ENCODE peak calls at places on chromosome 13, in eight cellular contexts. R is naive thymus-derived CD4-positive, alpha-beta T cell; X is PC-3; D is HCT116; U is cardiac muscle cell; G is IMR-90; T is tibial nerve; S is GM23248. Z is an unnamed sample. For H3K36me3, the result is how much of the 10 kb centered on the place peaks cover.

GRCh38 chr13:44068737-44069136 is 189.0 kb downstream of the LACC1 start:
- DNase-seq in R (no peak), X (peak), D (peak), U (peak), G (peak), T (no peak), S (peak), Z (no peak)

GRCh38 chr13:34458756-34459462 is 483.2 kb upstream of the NBEA start:
- DNase-seq in R (no peak), X (no peak), D (no peak), U (peak), G (no peak), T (peak), S (no peak), Z (no peak)

GRCh38 chr13:57630661-57631606 is 610 bp upstream of the PCDH17 start:
- DNase-seq in R (no peak), X (peak), D (no peak), U (peak), G (no peak), T (no peak), S (peak), Z (no peak)

GRCh38 chr13:33494596-33495214 is 209.2 kb upstream of the STARD13 start:
- DNase-seq in R (no peak), X (peak), D (peak), U (peak), G (peak), T (no peak), S (peak), Z (no peak)

GRCh38 chr13:27276188-27276587 is 5.6 kb downstream of the RASL11A start:
- DNase-seq in R (no peak), X (no peak), D (no peak), U (peak), G (peak), T (no peak), S (peak), Z (no peak)

GRCh38 chr13:26497991-26498423 is 59.5 kb upstream of the WASF3 start:
- DNase-seq in R (no peak), X (peak), D (no peak), U (peak), G (peak), T (no peak), S (peak), Z (no peak)

GRCh38 chr13:50529154-50529882 is 314.2 kb downstream of the DLEU7 start:
- DNase-seq in R (no peak), X (peak), D (peak), U (peak), G (peak), T (peak), S (peak), Z (no peak)

GRCh38 chr13:40933508-40933907 is 85.6 kb downstream of the ELF1 start:
- DNase-seq in R (no peak), X (no peak), D (no peak), U (no peak), G (no peak), T (no peak), S (no peak), Z (no peak)

GRCh38 chr13:36148436-36148835 is 17.3 kb upstream of the DCLK1 start:
- DNase-seq in R (no peak), X (peak), D (no peak), U (no peak), G (no peak), T (no peak), S (peak), Z (no peak)

GRCh38 chr13:61202042-61202441 is 213.6 kb downstream of the PCDH20 start:
- DNase-seq in R (no peak), X (no peak), D (no peak), U (no peak), G (no peak), T (no peak), S (no peak), Z (peak)

GRCh38 chr13:40445557-40445990 is 220.9 kb downstream of the FOXO1 start:
- DNase-seq in R (no peak), X (peak), D (no peak), U (peak), G (no peak), T (peak), S (no peak), Z (no peak)

GRCh38 chr13:80011448-80012212 is 329.3 kb downstream of the SPRY2 start:
- DNase-seq in R (no peak), X (no peak), D (no peak), U (peak), G (no peak), T (no peak), S (no peak), Z (no peak)

GRCh38 chr13:91355826-91356710 is 8.6 kb downstream of the MIR17HG start:
- DNase-seq in R (no peak), X (no peak), D (no peak), U (no peak), G (no peak), T (no peak), S (no peak), Z (no peak)

GRCh38 chr13:91351980-91352379 is 4.5 kb downstream of the MIR17HG start:
- DNase-seq in R (no peak), X (no peak), D (no peak), U (no peak), G (no peak), T (no peak), S (no peak), Z (no peak)

GRCh38 chr13:91351123-91351522 is 3.6 kb downstream of the MIR17HG start:
- DNase-seq in R (no peak), X (no peak), D (no peak), U (no peak), G (no peak), T (no peak), S (no peak), Z (no peak)

GRCh38 chr13:91355099-91355825 is 7.8 kb downstream of the MIR17HG start:
- DNase-seq in R (no peak), X (no peak), D (no peak), U (no peak), G (no peak), T (no peak), S (no peak), Z (no peak)

GRCh38 chr13:91353494-91353893 is 6.0 kb downstream of the MIR17HG start:
- DNase-seq in R (no peak), X (no peak), D (no peak), U (no peak), G (no peak), T (no peak), S (no peak), Z (no peak)
- H3K36me3 ChIP-seq in R (under half), X (half or more), D (half or more), U (under half), G (under half), T (under half), S (half or more), Z (under half)

GRCh38 chr13:98846991-98847390 is 94.5 kb upstream of the SLC15A1 start:
- DNase-seq in R (no peak), X (no peak), D (no peak), U (no peak), G (no peak), T (no peak), S (no peak), Z (no peak)
- H3K36me3 ChIP-seq in R (under half), X (under half), D (under half), U (under half), G (under half), T (half or more), S (under half), Z (under half)

GRCh38 chr13:48078251-48078656 is 16.6 kb downstream of the MED4 start:
- DNase-seq in R (peak), X (peak), D (peak), U (no peak), G (no peak), T (no peak), S (peak), Z (no peak)
- H3K36me3 ChIP-seq in R (under half), X (half or more), D (half or more), U (half or more), G (under half), T (half or more), S (half or more), Z (under half)

DNA sequence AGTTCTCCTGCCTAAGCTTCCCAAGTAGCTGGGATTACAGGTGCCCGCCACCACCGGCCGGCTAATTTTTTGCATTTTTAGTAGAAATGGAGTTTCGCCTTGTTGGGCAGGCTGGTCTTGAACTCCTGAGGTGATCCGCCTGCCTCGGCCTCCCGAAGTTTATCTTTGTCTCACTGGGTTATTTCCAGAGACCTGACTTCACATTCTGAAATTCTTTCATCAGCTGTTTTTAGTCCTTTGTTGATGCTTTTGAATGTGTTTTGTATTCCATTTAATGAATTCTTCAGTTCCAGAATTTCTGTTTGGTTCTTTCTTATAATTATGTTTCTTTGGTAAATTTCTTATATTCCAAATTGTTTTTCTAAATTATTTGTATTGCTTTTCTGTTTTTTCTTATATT is 55.4 kb upstream of the MLNR start:
- DNase-seq in R (no peak), X (no peak), D (no peak), U (no peak), G (no peak), T (no peak), S (no peak), Z (no peak)
- H3K36me3 ChIP-seq in R (under half), X (under half), D (under half), U (under half), G (under half), T (half or more), S (under half), Z (under half)

GRCh38 chr13:42757678-42758420 is 23.5 kb upstream of the FAM216B start:
- DNase-seq in R (no peak), X (no peak), D (no peak), U (no peak), G (no peak), T (no peak), S (no peak), Z (no peak)
- H3K36me3 ChIP-seq in R (under half), X (under half), D (under half), U (under half), G (under half), T (under half), S (under half), Z (under half)

GRCh38 chr13:110492299-110493160 is 69.0 kb downstream of the RAB20 start:
- DNase-seq in R (no peak), X (no peak), D (no peak), U (no peak), G (no peak), T (no peak), S (no peak), Z (no peak)

GRCh38 chr13:110490009-110490770 is 71.3 kb downstream of the RAB20 start:
- DNase-seq in R (no peak), X (no peak), D (no peak), U (no peak), G (no peak), T (no peak), S (no peak), Z (no peak)

GRCh38 chr13:110493613-110494012 is 67.9 kb downstream of the RAB20 start:
- DNase-seq in R (no peak), X (no peak), D (no peak), U (no peak), G (no peak), T (no peak), S (no peak), Z (no peak)

GRCh38 chr13:110493161-110493593 is 68.3 kb downstream of the RAB20 start:
- DNase-seq in R (no peak), X (no peak), D (no peak), U (no peak), G (no peak), T (no peak), S (no peak), Z (no peak)

GRCh38 chr13:110491869-110492268 is 69.7 kb downstream of the RAB20 start:
- DNase-seq in R (no peak), X (no peak), D (no peak), U (no peak), G (no peak), T (no peak), S (no peak), Z (no peak)
- H3K36me3 ChIP-seq in R (under half), X (under half), D (under half), U (under half), G (half or more), T (half or more), S (under half), Z (under half)

GRCh38 chr13:24304620-24305019 is 4.8 kb upstream of the C1QTNF9 start:
- DNase-seq in R (no peak), X (no peak), D (no peak), U (no peak), G (peak), T (no peak), S (no peak), Z (no peak)
- H3K36me3 ChIP-seq in R (under half), X (under half), D (under half), U (under half), G (under half), T (half or more), S (under half), Z (under half)

Z was measured in iPS DF 6.9.